ENCODE peak calls at places on chromosomes 1 and 21, in ten cellular contexts. T is fibroblast of the aortic adventitia; B is heart right ventricle; Y is A549; D is left lung; N is CD8-positive, alpha-beta memory T cell; R is fibroblast of lung; V is GM06990; U is stomach; K is breast epithelium. M is an unnamed sample.

GRCh38 chr1:19209439-19209989 is 552 bp downstream of the UBR4 start:
- DNase-seq in K (peak), N (no peak), D (no peak), U (peak), R (peak), V (no peak), Y (peak), B (peak), T (peak), M (no peak)

GRCh38 chr1:151887028-151887427 is 22.3 kb downstream of the THEM4 start:
- DNase-seq in N (no peak), R (peak), B (no peak), D (no peak), V (no peak), Y (no peak), T (peak), U (no peak), K (no peak), M (no peak)

GRCh38 chr21:42158846-42159245 is 60.1 kb upstream of the ABCG1 start:
- DNase-seq in D (peak), Y (no peak), V (no peak), T (no peak), K (no peak), U (no peak), N (no peak), B (no peak), R (no peak), M (no peak)

GRCh38 chr1:117646956-117647355 is 41.1 kb downstream of the TENT5C start:
- DNase-seq in R (no peak), V (no peak), D (no peak), K (no peak), U (no peak), B (no peak), N (no peak), T (no peak), Y (no peak), M (no peak)

GRCh38 chr1:63821650-63822049 is 47.8 kb downstream of the ROR1 start:
- DNase-seq in Y (no peak), V (no peak), R (peak), D (no peak), B (no peak), N (no peak), U (no peak), T (peak), K (no peak), M (no peak)

GRCh38 chr1:75594327-75594726 is 16.6 kb downstream of the SLC44A5 start:
- DNase-seq in N (no peak), K (no peak), U (no peak), V (no peak), D (no peak), B (no peak), R (no peak), Y (no peak), T (no peak), M (no peak)

GRCh38 chr21:37757631-37758376 is 158.5 kb downstream of the KCNJ6 start:
- DNase-seq in N (no peak), Y (no peak), V (no peak), D (peak), T (no peak), R (no peak), B (no peak), U (no peak), K (no peak), M (no peak)

GRCh38 chr1:21492171-21492625 is 17.0 kb upstream of the ALPL start:
- DNase-seq in K (no peak), N (no peak), U (no peak), Y (no peak), R (no peak), V (no peak), B (no peak), T (no peak), D (no peak), M (no peak)

GRCh38 chr1:230787471-230787870 is 40.3 kb downstream of the CAPN9 start:
- DNase-seq in B (no peak), R (no peak), D (no peak), Y (no peak), N (no peak), U (no peak), T (no peak), V (no peak), K (no peak), M (no peak)

GRCh38 chr1:112708489-112708888 is 1.6 kb upstream of the RHOC start:
- DNase-seq in Y (no peak), N (no peak), T (no peak), R (no peak), V (no peak), B (no peak), D (no peak), U (no peak), K (no peak), M (no peak)

GRCh38 chr1:204984499-204984898 is 58.5 kb upstream of the CNTN2 start:
- DNase-seq in V (no peak), T (no peak), B (no peak), N (no peak), Y (no peak), D (no peak), R (no peak), K (no peak), U (no peak), M (no peak)

GRCh38 chr1:209607795-209608178 is 24.3 kb downstream of the CAMK1G start:
- DNase-seq in R (no peak), N (no peak), U (no peak), V (peak), B (no peak), T (no peak), Y (no peak), K (no peak), D (no peak), M (no peak)

GRCh38 chr21:15752763-15753407 is 23.1 kb downstream of the USP25 start:
- DNase-seq in V (no peak), B (no peak), D (no peak), Y (no peak), R (no peak), N (no peak), K (no peak), T (no peak), U (no peak), M (no peak)

GRCh38 chr21:34808569-34809204 is 139.9 kb downstream of the CLIC6 start:
- DNase-seq in D (no peak), Y (peak), N (no peak), B (no peak), U (no peak), K (no peak), V (no peak), T (peak), R (peak), M (no peak)

GRCh38 chr1:117537291-117537920 is 68.4 kb upstream of the TENT5C start:
- DNase-seq in B (no peak), U (peak), T (no peak), Y (peak), R (no peak), K (peak), D (peak), V (no peak), N (no peak), M (no peak)

GRCh38 chr1:212737559-212737958 is 37.9 kb upstream of the BATF3 start:
- DNase-seq in R (no peak), N (no peak), T (no peak), B (no peak), K (no peak), V (no peak), Y (no peak), U (no peak), D (no peak), M (no peak)

GRCh38 chr1:9269078-9269501 is 23.6 kb upstream of the SPSB1 start:
- DNase-seq in K (no peak), B (no peak), D (no peak), R (no peak), T (no peak), U (no peak), V (no peak), Y (no peak), N (no peak), M (no peak)

GRCh38 chr1:245245021-245245667 is 90.4 kb downstream of the KIF26B start:
- DNase-seq in K (no peak), R (no peak), B (no peak), V (no peak), T (no peak), U (peak), Y (no peak), D (no peak), N (no peak), M (no peak)

GRCh38 chr1:172108494-172108893 is 267.2 kb downstream of the DNM3 start:
- DNase-seq in N (no peak), B (no peak), Y (no peak), R (no peak), K (no peak), T (peak), U (no peak), V (no peak), D (no peak), M (no peak)

GRCh38 chr1:170666661-170667060 is 2.7 kb downstream of the PRRX1 start:
- DNase-seq in N (no peak), T (no peak), R (no peak), V (no peak), K (no peak), Y (no peak), D (peak), U (no peak), B (no peak), M (no peak)

GRCh38 chr1:170670751-170671628 is 7.1 kb downstream of the PRRX1 start:
- DNase-seq in D (peak), N (no peak), U (no peak), R (peak), T (peak), V (no peak), Y (no peak), B (peak), K (no peak), M (no peak)

GRCh38 chr1:170669586-170670332 is 5.8 kb downstream of the PRRX1 start:
- DNase-seq in T (peak), D (no peak), K (no peak), N (no peak), Y (no peak), R (no peak), V (no peak), B (no peak), U (no peak), M (no peak)

GRCh38 chr1:170669036-170669435 is 5.1 kb downstream of the PRRX1 start:
- DNase-seq in Y (no peak), R (no peak), V (no peak), D (no peak), N (no peak), B (no peak), T (no peak), K (no peak), U (no peak), M (no peak)

GRCh38 chr1:170668301-170668789 is 4.4 kb downstream of the PRRX1 start:
- DNase-seq in R (peak), K (no peak), V (no peak), U (no peak), N (no peak), Y (no peak), D (no peak), B (no peak), T (no peak), M (no peak)
- H3K4me3 ChIP-seq in R (no peak), K (peak), V (no peak), U (no peak), N (no peak), Y (no peak), D (no peak), B (no peak), T (no peak), M (no peak)

GRCh38 chr1:30613188-30613587 is 110.2 kb downstream of the MATN1 start:
- DNase-seq in R (no peak), B (no peak), V (no peak), D (no peak), K (no peak), U (no peak), T (no peak), Y (no peak), N (no peak), M (no peak)

GRCh38 chr1:30615076-30615795 is 108.1 kb downstream of the MATN1 start:
- DNase-seq in Y (no peak), D (no peak), T (no peak), R (no peak), U (no peak), V (no peak), K (peak), N (no peak), B (no peak), M (no peak)

GRCh38 chr1:30611741-30612309 is 111.6 kb downstream of the MATN1 start:
- DNase-seq in B (no peak), N (no peak), Y (no peak), D (no peak), V (no peak), K (peak), U (no peak), R (no peak), T (no peak), M (no peak)

GRCh38 chr1:30610917-30611316 is 112.5 kb downstream of the MATN1 start:
- DNase-seq in D (no peak), Y (no peak), R (no peak), N (no peak), T (no peak), U (no peak), B (no peak), K (peak), V (no peak), M (no peak)

DNA sequence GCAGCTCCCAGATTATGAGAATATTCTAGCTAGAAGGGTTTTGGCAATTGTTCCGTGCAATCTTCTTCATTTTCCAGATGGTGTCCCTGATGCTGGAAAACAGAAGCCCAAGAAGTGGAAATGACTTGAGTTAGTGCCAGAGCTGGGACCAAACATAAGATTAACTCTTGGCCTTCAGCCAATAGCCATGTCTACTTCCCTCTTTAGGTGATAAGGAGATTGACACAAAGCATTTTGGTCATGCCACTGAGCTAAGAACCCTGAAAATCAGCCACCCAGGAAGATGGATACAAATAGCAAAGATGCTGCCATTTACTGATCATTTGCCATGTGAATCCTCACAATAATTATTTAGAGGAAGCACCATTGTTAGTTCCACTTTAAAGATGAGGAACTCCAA is 110.7 kb downstream of the MATN1 start:
- DNase-seq in U (no peak), K (no peak), T (no peak), Y (no peak), B (no peak), D (no peak), R (no peak), N (no peak), V (no peak), M (no peak)
- H3K4me3 ChIP-seq in U (no peak), K (no peak), T (no peak), Y (no peak), B (no peak), D (no peak), R (no peak), N (no peak), V (no peak), M (no peak)

DNA sequence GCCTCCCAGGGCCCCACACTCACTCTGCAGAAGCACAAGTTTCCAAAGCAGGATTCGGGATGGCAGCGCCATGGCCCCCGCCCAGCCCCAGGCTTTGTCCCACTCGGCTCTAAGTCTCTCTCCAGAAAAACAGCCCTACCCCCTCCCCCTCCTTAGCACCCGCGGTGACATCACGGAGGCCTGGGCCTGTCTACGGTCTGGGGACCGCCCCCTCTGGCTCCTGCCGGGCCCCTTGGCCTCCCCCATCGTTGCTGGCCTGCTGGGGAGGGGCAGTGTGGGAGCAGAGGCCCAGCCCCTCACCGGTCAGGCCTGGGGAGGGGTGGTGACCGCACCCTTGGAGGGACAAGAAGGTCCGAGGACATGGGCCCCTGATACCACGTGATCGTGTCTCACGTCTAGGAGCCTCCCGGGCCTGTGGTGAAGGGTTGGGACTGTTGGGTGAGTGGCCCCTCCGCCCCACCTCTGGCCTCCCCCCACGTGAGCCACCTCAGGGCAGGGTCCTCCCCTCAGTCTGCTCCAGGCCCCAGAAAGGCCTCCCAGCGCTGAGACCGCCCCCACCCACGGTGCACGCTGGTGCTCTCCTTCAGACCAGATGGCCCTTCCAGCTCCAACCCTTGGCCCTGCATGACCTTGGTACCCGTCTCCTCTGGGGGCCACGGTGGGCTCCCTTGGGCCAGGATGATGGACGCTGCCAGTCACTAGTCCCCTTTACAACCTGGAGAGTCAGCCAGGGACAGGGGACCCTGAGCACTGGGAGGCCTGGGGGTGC is at the start of gene MXRA8:
- DNase-seq in U (no peak), N (no peak), V (no peak), B (peak), K (peak), D (peak), T (peak), R (peak), Y (no peak), M (no peak)
- H3K4me3 ChIP-seq in U (peak), N (no peak), V (no peak), B (peak), K (peak), D (peak), T (peak), R (peak), Y (no peak), M (no peak)

DNA sequence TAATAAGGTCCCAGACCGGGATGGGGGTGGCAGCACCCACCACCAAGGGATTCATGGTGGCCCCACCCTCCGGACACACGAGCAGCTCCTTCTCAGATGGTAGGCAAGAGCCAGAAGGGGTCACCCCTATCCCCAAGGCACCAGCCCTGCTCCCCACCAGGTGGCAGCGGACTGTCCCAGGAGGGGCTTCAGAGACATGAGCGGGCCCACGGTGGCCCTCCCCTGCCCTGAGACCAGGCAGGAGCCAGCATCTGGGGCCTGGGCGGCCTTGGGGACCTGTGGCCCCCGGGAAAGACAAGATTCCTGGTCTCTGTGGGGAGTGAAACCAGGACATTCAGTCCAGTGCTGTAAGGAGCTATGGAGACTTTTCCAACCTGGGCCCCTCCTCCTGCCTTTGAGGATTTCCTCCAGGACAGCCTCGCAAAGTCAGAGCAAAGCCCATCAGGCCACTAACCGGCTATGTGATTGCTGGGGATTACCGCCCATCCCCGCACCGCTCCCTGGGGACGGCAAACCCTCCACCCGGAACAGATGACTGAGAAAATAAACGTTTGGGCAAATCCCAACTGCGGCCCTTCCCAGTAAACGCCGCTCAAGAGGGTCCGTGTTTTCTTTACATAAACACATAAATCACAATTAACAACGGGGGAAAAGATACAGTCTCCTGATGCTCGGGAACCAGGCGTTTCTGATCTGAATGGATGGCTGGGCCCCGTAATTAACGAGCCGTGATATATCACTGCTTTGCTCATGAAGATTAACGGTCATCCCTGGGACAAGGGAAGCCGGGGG is 50.9 kb upstream of the ARHGEF16 start:
- DNase-seq in N (no peak), R (no peak), T (no peak), D (no peak), B (no peak), V (no peak), Y (no peak), K (no peak), U (no peak), M (no peak)
- H3K4me3 ChIP-seq in N (no peak), R (no peak), T (no peak), D (no peak), B (no peak), V (no peak), Y (no peak), K (no peak), U (no peak), M (no peak)

DNA sequence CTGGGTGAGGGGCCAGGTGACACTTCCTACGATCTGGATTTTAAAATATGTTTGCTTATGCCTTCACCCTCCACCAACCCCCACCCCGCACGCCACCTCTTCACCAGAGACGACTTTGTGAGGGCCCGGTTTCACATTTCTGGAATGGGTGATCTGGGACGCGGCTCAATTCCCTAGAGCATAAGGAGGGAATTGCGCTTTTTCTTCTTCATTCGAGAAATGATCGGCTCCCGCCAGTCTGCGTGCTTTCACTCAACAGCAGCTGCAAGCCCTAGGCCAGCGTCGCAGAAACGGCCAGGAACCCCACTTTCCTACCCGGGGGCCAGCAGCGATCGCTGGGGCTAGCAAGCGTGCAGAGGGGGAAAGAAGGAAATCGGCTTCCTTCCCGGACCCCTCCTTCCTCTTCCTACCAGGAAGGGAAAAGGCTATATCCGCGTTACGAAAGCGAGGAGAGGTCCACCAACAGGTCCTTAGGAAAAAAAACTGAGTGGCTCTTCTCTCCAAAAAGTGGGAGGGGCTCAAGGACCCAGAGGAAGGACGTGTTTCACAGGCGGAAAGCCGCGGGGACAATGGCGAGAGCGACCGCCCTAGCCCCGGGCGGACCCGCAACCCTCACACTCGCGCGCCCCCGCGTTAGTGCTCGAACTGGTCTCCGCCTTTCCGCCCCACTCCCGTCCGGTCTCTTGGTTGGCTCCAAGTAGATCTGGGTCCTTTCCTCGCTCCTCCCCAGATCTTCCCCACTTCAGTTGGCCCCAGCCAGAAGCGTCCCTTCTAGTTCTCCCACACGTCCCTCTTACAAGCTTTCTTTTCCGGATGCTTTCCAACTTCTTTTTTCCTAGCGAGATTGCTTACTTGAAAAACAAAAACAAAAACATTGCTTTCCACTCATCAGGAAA is 1.1 kb upstream of the ADAMTS1 start:
- DNase-seq in V (no peak), R (peak), N (no peak), U (peak), T (peak), Y (peak), D (peak), B (peak), K (peak), M (no peak)
- H3K4me3 ChIP-seq in V (no peak), R (peak), N (peak), U (peak), T (peak), Y (peak), D (peak), B (peak), K (peak), M (no peak)

GRCh38 chr1:36359911-36360310 is 25.8 kb downstream of the STK40 start:
- DNase-seq in U (no peak), V (no peak), T (no peak), Y (no peak), R (no peak), B (no peak), N (peak), K (peak), D (no peak), M (no peak)
- H3K4me3 ChIP-seq in U (no peak), V (no peak), T (no peak), Y (no peak), R (no peak), B (no peak), N (no peak), K (no peak), D (no peak), M (no peak)